ENCODE peak calls at places on chromosomes 4 and X, in four cellular contexts. U is SK-N-SH, M is GM12878, Y is K562. K is an unnamed sample.

GRCh38 chr4:143404555-143404954 is 67.9 kb downstream of the GAB1 start:
- DNase-seq in M (peak), Y (no peak), U (no peak), K (no peak)

GRCh38 chrX:120791013-120791643 is 84.5 kb downstream of the CT47B1 start:
- DNase-seq in M (no peak), U (no peak), Y (peak), K (no peak)

GRCh38 chrX:120664081-120664480 is 34.2 kb upstream of the C1GALT1C1 start:
- DNase-seq in M (no peak), U (no peak), Y (peak), K (no peak)

GRCh38 chr4:85543832-85544231 is 68.9 kb downstream of the ARHGAP24 start:
- DNase-seq in Y (no peak), U (no peak), M (no peak), K (no peak)

GRCh38 chrX:69948398-69948797 is 101.3 kb downstream of the AWAT2 start:
- DNase-seq in Y (no peak), M (no peak), U (no peak), K (no peak)

GRCh38 chrX:10101269-10101668 is 55.5 kb upstream of the CLCN4 start:
- DNase-seq in Y (no peak), U (no peak), M (no peak), K (no peak)

GRCh38 chr4:103443324-103443723 is 245.2 kb upstream of the CENPE start:
- DNase-seq in Y (no peak), U (no peak), M (no peak), K (no peak)

GRCh38 chr4:124711469-124712416 is 789 bp downstream of the ANKRD50 start:
- DNase-seq in Y (peak), M (no peak), U (peak), K (peak)

GRCh38 chr4:140152760-140153418 is 1.1 kb downstream of the MAML3 start:
- DNase-seq in U (peak), M (no peak), Y (peak), K (peak)

GRCh38 chr4:53914313-53915016 is 149.9 kb downstream of the CHIC2 start:
- DNase-seq in M (no peak), U (no peak), Y (no peak), K (no peak)

GRCh38 chr4:79551555-79551954 is 143.5 kb upstream of the GK2 start:
- DNase-seq in M (no peak), U (no peak), Y (no peak), K (no peak)

GRCh38 chr4:62644372-62644771 is 1444.2 kb downstream of the ADGRL3 start:
- DNase-seq in M (no peak), Y (peak), U (no peak), K (peak)

GRCh38 chrX:73877687-73878086 is 314.7 kb downstream of the CHIC1 start:
- DNase-seq in U (no peak), Y (no peak), M (no peak), K (no peak)
- TF ChIP-seq USF1 in U (no peak), Y (no peak), M (no peak), K (no peak)

GRCh38 chrX:38638952-38639529 is 77.7 kb downstream of the TSPAN7 start:
- DNase-seq in Y (peak), M (no peak), U (no peak), K (no peak)

GRCh38 chrX:38634665-38635064 is 73.3 kb downstream of the TSPAN7 start:
- DNase-seq in U (no peak), M (no peak), Y (peak), K (no peak)

GRCh38 chrX:38639730-38640129 is 78.4 kb downstream of the TSPAN7 start:
- DNase-seq in Y (no peak), M (no peak), U (no peak), K (no peak)

GRCh38 chrX:38641197-38641596 is 79.9 kb downstream of the TSPAN7 start:
- DNase-seq in M (no peak), U (no peak), Y (peak), K (no peak)

GRCh38 chrX:38636949-38637819 is 75.8 kb downstream of the TSPAN7 start:
- DNase-seq in Y (no peak), M (no peak), U (no peak), K (no peak)
- TF ChIP-seq USF1 in Y (no peak), M (no peak), U (no peak), K (no peak)

DNA sequence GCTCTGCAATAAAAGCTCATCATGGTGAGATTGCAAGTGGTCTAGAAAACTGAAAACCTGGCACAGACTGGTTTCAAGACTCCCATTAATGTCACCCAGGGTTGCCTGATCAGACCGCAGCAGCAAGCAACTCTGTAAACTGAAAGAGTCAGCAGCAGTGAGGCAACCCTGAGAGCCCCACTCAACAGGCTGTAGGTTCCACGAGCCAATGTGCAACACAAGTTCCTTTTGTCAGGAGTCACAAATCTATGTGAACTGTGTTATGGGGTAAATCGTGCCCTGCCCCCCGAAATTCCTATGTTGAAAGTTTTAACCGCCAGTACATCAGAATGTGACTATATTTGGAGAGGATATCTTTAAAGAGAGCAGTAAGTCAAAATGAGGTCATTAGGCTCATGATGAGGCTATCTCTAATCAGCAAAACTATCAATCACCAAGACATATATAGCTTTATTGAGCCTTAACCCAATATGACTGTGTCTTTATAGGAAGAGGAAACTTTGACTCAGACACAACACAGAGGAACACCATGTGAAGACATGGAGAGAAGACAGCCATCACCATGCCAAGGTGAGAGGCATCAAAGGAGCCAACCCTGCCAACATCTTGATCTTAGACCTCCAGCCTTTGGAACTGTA is 94.0 kb downstream of the FBXO8 start:
- DNase-seq in M (no peak), Y (no peak), U (no peak), K (no peak)
- TF ChIP-seq USF1 in M (no peak), Y (no peak), U (no peak), K (no peak)

DNA sequence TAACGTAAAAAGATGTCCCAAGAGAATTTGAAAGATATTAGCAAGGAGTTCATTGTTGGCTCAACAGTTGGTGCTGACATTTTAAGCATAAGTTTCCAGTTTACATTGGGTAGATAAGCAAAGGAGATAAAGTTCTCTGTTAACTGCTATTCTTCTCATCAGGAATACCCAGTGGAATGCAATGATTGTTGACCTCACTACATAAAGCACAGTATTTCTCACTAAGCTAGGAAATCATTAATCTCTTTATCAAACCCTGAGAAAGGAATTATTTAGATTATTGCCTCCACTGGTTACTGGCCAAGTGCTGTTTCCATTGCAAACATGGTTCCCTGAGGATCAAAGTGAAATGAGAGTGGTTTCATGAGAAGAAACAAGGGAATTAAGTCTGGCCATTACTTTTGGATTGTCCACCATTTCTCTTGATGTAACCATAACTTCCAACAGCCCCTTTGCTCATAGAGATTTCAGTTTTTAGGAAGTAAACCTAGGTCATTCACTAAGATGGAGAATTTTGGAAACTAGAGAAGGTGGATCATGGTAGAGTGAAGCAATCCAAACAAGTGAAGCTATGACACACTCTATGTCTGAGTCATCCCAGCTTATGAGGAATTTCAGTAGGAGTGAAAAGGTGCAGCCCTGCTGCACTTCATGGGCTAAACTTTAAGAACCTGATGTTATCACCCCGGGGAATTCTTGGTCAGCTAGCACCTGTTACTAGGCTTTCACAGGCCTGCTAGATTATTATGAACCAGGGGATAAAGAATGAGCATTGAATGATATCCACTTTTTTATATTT is 163.4 kb downstream of the AREG start:
- DNase-seq in M (no peak), U (no peak), Y (peak), K (no peak)
- TF ChIP-seq USF1 in M (no peak), U (no peak), Y (no peak), K (no peak)

K was measured in WTC11.